ENCODE peak calls at places on chromosomes 6 and 20, in seven cellular contexts. Z is NCI-H2081, X is Calu3, Q is cardiac fibroblast, S is KG1, Y is GM12865, U is pulmonary artery endothelial cell. T is an unnamed sample.
A peak's percentile ranks its signal among the peaks of the same experiment; 100 is the strongest.

GRCh38 chr20:37890643-37891042 is 12.3 kb upstream of the VSTM2L start:
- DNase-seq in Z (no peak), X (no peak), Q (no peak), S (no peak), Y (no peak), U (no peak), T (no peak)

GRCh38 chr6:3139090-3139903 is 18.0 kb downstream of the TUBB2A start:
- DNase-seq in Z (peak; percentile 89), X (no peak), Q (peak; percentile 77), S (no peak), Y (no peak), U (no peak), T (no peak)

GRCh38 chr6:37054171-37054570 is 48.7 kb downstream of the FGD2 start:
- DNase-seq in Z (no peak), X (no peak), Q (no peak), S (no peak), Y (no peak), U (no peak), T (no peak)

GRCh38 chr20:51074062-51074461 is 51.2 kb upstream of the KCNG1 start:
- DNase-seq in Z (no peak), X (no peak), Q (no peak), S (no peak), Y (no peak), U (no peak), T (no peak)

GRCh38 chr20:62382306-62383198 is 4.4 kb upstream of the RPS21 start:
- DNase-seq in Z (peak; percentile 85), X (peak; percentile 98), Q (peak; percentile 78), S (peak; percentile 56), Y (peak; percentile 88), U (peak; percentile 40), T (peak; percentile 82)

GRCh38 chr20:34720266-34720665 is 16.1 kb downstream of the TP53INP2 start:
- DNase-seq in Z (peak; percentile 73), X (no peak), Q (peak; percentile 29), S (no peak), Y (peak; percentile 41), U (no peak), T (no peak)

GRCh38 chr20:728022-728944 is 40.0 kb downstream of the SLC52A3 start:
- DNase-seq in Z (peak; percentile 67), X (peak; percentile 80), Q (peak; percentile 27), S (peak; percentile 58), Y (peak; percentile 24), U (no peak), T (peak; percentile 41)

GRCh38 chr6:149480502-149481280 is 4.1 kb downstream of the ZC3H12D start:
- DNase-seq in Z (no peak), X (no peak), Q (no peak), S (no peak), Y (peak; percentile 61), U (no peak), T (no peak)

GRCh38 chr20:59994697-59995122 is 36.5 kb downstream of the CDH26 start:
- DNase-seq in Z (no peak), X (peak; percentile 50), Q (peak; percentile 15), S (no peak), Y (no peak), U (no peak), T (no peak)

GRCh38 chr6:131948692-131949614 is 2.2 kb downstream of the CCN2 start:
- DNase-seq in Z (no peak), X (peak; percentile 52), Q (peak; percentile 94), S (no peak), Y (no peak), U (peak; percentile 73), T (no peak)

GRCh38 chr6:87366899-87367298 is 22.3 kb downstream of the C6orf163 start:
- DNase-seq in Z (no peak), X (no peak), Q (no peak), S (no peak), Y (peak; percentile 7), U (no peak), T (no peak)